ENCODE peak calls at places on chromosomes 11 and 22, in eight cellular contexts. I is HepG2, V is GM12878, W is GM23338, R is K562, K is Panc1, P is HCT116, U is upper lobe of left lung. Z is an unnamed sample.
A peak's percentile ranks its signal among the peaks of the same experiment; 100 is the strongest.

GRCh38 chr11:93288079-93288478 is 42.5 kb upstream of the DEUP1 start:
- ATAC-seq in I (no peak), U (no peak), K (no peak), P (no peak), R (no peak), V (peak; percentile 40), W (no peak), Z (no peak)

GRCh38 chr11:86954288-86955110 is 696 bp downstream of the FZD4 start:
- ATAC-seq in I (no peak), U (no peak), P (no peak), R (peak; percentile 7), W (peak; percentile 20), V (no peak), K (peak; percentile 13), Z (peak; percentile 0)

GRCh38 chr11:19499999-19500398 is 212.6 kb upstream of the NAV2 start:
- ATAC-seq in I (no peak), U (no peak), K (no peak), V (no peak), W (no peak), P (no peak), R (no peak), Z (no peak)

GRCh38 chr22:20808844-20809243 is 34.9 kb downstream of the SERPIND1 start:
- ATAC-seq in I (no peak), P (no peak), V (no peak), U (no peak), R (no peak), K (no peak), W (no peak), Z (no peak)

GRCh38 chr11:68012843-68013610 is 2.9 kb downstream of the ALDH3B1 start:
- ATAC-seq in V (no peak), R (no peak), W (no peak), U (peak; percentile 74), K (peak; percentile 40), P (peak; percentile 51), I (peak; percentile 25), Z (no peak)

GRCh38 chr11:83979593-83979992 is 693.4 kb upstream of the CCDC90B start:
- ATAC-seq in K (no peak), W (no peak), P (no peak), U (no peak), R (no peak), V (no peak), I (no peak), Z (no peak)

GRCh38 chr22:25069758-25070461 is 117.4 kb downstream of the KIAA1671 start:
- ATAC-seq in V (peak; percentile 50), R (no peak), K (no peak), I (no peak), P (no peak), U (peak; percentile 19), W (peak; percentile 81), Z (peak; percentile 37)

GRCh38 chr11:73972620-73973449 is 9.8 kb downstream of the UCP2 start:
- ATAC-seq in R (peak; percentile 11), W (no peak), P (peak; percentile 26), I (no peak), K (peak; percentile 23), U (no peak), V (peak; percentile 5), Z (no peak)

GRCh38 chr11:128227466-128227865 is 359.9 kb downstream of the ETS1 start:
- ATAC-seq in R (no peak), I (no peak), W (no peak), U (no peak), P (no peak), K (no peak), V (no peak), Z (no peak)

GRCh38 chr11:26929806-26930517 is 64.0 kb upstream of the FIBIN start:
- ATAC-seq in I (no peak), K (no peak), P (no peak), U (no peak), R (no peak), W (no peak), V (no peak), Z (no peak)

GRCh38 chr22:36628561-36629060 is 74.9 kb downstream of the CACNG2 start:
- ATAC-seq in I (no peak), R (no peak), V (no peak), U (no peak), P (no peak), K (no peak), W (no peak), Z (no peak)

GRCh38 chr11:88410636-88411035 is 73.1 kb upstream of the CTSC start:
- ATAC-seq in I (no peak), K (no peak), W (no peak), P (no peak), U (no peak), V (no peak), R (no peak), Z (no peak)

GRCh38 chr11:117185739-117186430 is 7.3 kb downstream of the SIDT2 start:
- ATAC-seq in U (no peak), I (no peak), P (no peak), W (no peak), V (peak; percentile 49), K (no peak), R (no peak), Z (no peak)

GRCh38 chr11:75174348-75174747 is 23.4 kb downstream of the SLCO2B1 start:
- ATAC-seq in W (no peak), V (no peak), U (no peak), I (no peak), P (no peak), K (no peak), R (no peak), Z (peak; percentile 54)

GRCh38 chr22:23773247-23774113 is 831 bp downstream of the MMP11 start:
- ATAC-seq in V (no peak), W (peak; percentile 23), I (peak; percentile 58), K (no peak), U (no peak), R (no peak), P (no peak), Z (no peak)

DNA sequence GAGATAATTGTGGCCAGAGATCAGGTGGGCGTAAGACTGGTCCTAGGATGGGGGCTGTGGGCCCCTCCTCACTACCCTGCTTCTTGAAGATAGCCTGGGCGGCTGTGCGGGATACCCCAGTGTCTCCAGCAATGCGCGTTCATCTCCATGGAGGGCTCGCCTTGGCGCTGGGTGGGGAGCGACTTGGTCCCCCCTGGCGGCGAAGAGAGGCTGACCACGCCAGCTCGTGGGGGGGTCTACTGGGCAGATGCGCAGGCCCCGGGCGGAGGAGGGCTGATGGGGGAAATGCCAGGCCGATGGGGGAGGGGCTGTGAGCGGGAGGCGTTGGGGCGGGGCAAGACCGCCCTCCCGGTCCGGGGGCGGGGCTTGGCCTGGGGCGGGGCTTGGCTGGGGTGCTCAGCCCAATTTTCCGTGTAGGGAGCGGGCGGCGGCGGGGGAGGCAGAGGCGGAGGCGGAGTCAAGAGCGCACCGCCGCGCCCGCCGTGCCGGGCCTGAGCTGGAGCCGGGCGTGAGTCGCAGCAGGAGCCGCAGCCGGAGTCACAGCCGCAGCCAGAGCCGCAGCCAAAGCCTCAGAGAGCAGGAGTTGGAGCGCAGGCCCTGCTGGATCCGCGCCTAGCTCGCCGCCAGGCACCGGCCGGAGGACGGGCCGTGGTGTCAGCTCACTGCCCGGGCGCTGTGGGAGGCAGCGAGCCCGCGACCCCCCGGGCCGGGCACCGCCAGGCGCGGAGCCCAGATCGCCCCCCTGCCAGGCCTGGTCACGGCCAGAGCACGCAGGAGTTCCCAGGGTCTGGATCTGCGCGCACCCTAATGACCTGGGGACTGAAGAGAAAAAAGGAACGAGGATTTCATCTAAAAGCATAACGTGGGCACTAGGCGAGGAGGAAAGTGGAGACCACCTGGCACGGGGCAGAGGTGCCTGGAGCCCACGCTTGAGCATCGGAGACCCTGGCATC is at the start of gene SLC35E4:
- ATAC-seq in W (peak; percentile 81), R (peak; percentile 94), P (peak; percentile 88), K (peak; percentile 89), V (peak; percentile 83), I (peak; percentile 79), U (peak; percentile 95), Z (peak; percentile 94)
- TF ChIP-seq POLR2AphosphoS5 in W (peak; percentile 13), R (no peak), P (peak; percentile 82), K (no peak), V (no peak), I (no peak), U (peak; percentile 4), Z (peak; percentile 68)

GRCh38 chr11:114011443-114011842 is 36.5 kb downstream of the HTR3A start:
- ATAC-seq in V (no peak), U (no peak), I (no peak), W (no peak), R (no peak), P (no peak), K (no peak), Z (no peak)
- TF ChIP-seq POLR2AphosphoS5 in V (no peak), U (no peak), I (no peak), W (no peak), R (no peak), P (no peak), K (no peak), Z (no peak)

GRCh38 chr11:40314327-40314726 is 1145.1 kb downstream of the LRRC4C start:
- ATAC-seq in V (no peak), K (no peak), R (no peak), W (no peak), I (no peak), P (no peak), U (no peak), Z (no peak)
- TF ChIP-seq POLR2AphosphoS5 in V (no peak), K (no peak), R (no peak), W (no peak), I (no peak), P (no peak), U (no peak), Z (no peak)

DNA sequence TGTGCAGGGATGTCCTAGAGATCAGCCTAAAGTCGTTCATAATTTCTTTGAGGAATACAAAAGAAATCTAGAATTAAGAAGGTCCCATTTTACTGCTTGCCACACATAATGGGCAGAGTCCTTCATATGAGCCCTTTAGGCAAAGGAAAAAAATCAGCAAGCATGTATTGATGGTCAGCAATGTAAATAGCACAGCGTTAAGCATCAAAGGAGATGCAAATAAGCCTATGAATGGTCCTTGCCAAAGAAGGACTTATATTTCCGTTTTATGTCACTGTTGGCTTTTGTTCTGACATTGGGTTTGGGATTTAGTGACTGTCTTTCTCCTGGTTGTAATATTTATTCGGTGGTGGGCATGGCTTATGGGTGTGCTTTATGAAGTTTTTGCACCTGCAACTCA is 69.8 kb downstream of the CD44 start:
- ATAC-seq in P (no peak), I (no peak), W (no peak), V (no peak), K (no peak), U (no peak), R (no peak), Z (no peak)
- TF ChIP-seq POLR2AphosphoS5 in P (peak; percentile 15), I (no peak), W (no peak), V (no peak), K (no peak), U (no peak), R (no peak), Z (no peak)

GRCh38 chr11:78742430-78742829 is 167.8 kb upstream of the NARS2 start:
- ATAC-seq in W (no peak), R (no peak), P (no peak), U (no peak), K (no peak), I (no peak), V (no peak), Z (no peak)
- TF ChIP-seq POLR2AphosphoS5 in W (no peak), R (no peak), P (no peak), U (no peak), K (no peak), I (no peak), V (no peak), Z (no peak)

GRCh38 chr11:46015941-46016340 is 93.5 kb downstream of the LARGE2 start:
- ATAC-seq in R (no peak), K (peak; percentile 60), P (no peak), U (no peak), V (no peak), I (no peak), W (no peak), Z (no peak)
- TF ChIP-seq POLR2AphosphoS5 in R (no peak), K (no peak), P (no peak), U (no peak), V (no peak), I (no peak), W (no peak), Z (no peak)

GRCh38 chr11:69576069-69576782 is 64.7 kb upstream of the CCND1 start:
- ATAC-seq in I (peak; percentile 55), P (no peak), K (peak; percentile 22), V (no peak), W (no peak), R (peak; percentile 66), U (no peak), Z (no peak)
- TF ChIP-seq POLR2AphosphoS5 in I (no peak), P (no peak), K (no peak), V (no peak), W (no peak), R (no peak), U (no peak), Z (no peak)

Z was measured in gastroesophageal sphincter.